ENCODE peak calls at places on chromosomes 7 and 10, in four cellular contexts. One of them, this sample, is unnamed.

GRCh38 chr10:101444058-101444457 is 90.1 kb downstream of the BTRC start:
- DNase-seq in pulmonary artery endothelial cell: no peak
- DNase-seq in stimulated activated CD8-positive, alpha-beta memory T cell treated with anti-CD3 and anti-CD28 coated beads, Interleukin-7, amount 100 ng/mL, for 24 hours: no peak
- DNase-seq in fibroblast of pulmonary artery: peak; percentile 37
- DNase-seq in this sample: peak; percentile 18

GRCh38 chr10:113056030-113056429 is 106.0 kb downstream of the TCF7L2 start:
- DNase-seq in pulmonary artery endothelial cell: no peak
- DNase-seq in stimulated activated CD8-positive, alpha-beta memory T cell treated with anti-CD3 and anti-CD28 coated beads, Interleukin-7, amount 100 ng/mL, for 24 hours: no peak
- DNase-seq in fibroblast of pulmonary artery: no peak
- DNase-seq in this sample: peak; percentile 74

GRCh38 chr10:43958964-43959363 is 310.3 kb upstream of the ZNF32 start:
- DNase-seq in pulmonary artery endothelial cell: no peak
- DNase-seq in stimulated activated CD8-positive, alpha-beta memory T cell treated with anti-CD3 and anti-CD28 coated beads, Interleukin-7, amount 100 ng/mL, for 24 hours: no peak
- DNase-seq in fibroblast of pulmonary artery: no peak
- DNase-seq in this sample: no peak

GRCh38 chr10:79244841-79245504 is 102.3 kb upstream of the PPIF start:
- DNase-seq in pulmonary artery endothelial cell: no peak
- DNase-seq in stimulated activated CD8-positive, alpha-beta memory T cell treated with anti-CD3 and anti-CD28 coated beads, Interleukin-7, amount 100 ng/mL, for 24 hours: no peak
- DNase-seq in fibroblast of pulmonary artery: no peak
- DNase-seq in this sample: peak; percentile 17

GRCh38 chr10:70678250-70678635 is 5.9 kb downstream of the ADAMTS14 start:
- DNase-seq in pulmonary artery endothelial cell: no peak
- DNase-seq in stimulated activated CD8-positive, alpha-beta memory T cell treated with anti-CD3 and anti-CD28 coated beads, Interleukin-7, amount 100 ng/mL, for 24 hours: no peak
- DNase-seq in fibroblast of pulmonary artery: no peak
- DNase-seq in this sample: no peak

GRCh38 chr10:122292376-122292775 is 21.3 kb downstream of the BTBD16 start:
- DNase-seq in pulmonary artery endothelial cell: no peak
- DNase-seq in stimulated activated CD8-positive, alpha-beta memory T cell treated with anti-CD3 and anti-CD28 coated beads, Interleukin-7, amount 100 ng/mL, for 24 hours: no peak
- DNase-seq in fibroblast of pulmonary artery: no peak
- DNase-seq in this sample: no peak

GRCh38 chr10:77504870-77505257 is 132.7 kb downstream of the KCNMA1 start:
- DNase-seq in pulmonary artery endothelial cell: no peak
- DNase-seq in stimulated activated CD8-positive, alpha-beta memory T cell treated with anti-CD3 and anti-CD28 coated beads, Interleukin-7, amount 100 ng/mL, for 24 hours: no peak
- DNase-seq in fibroblast of pulmonary artery: no peak
- DNase-seq in this sample: peak; percentile 57

GRCh38 chr7:93203496-93203895 is 22.8 kb downstream of the HEPACAM2 start:
- DNase-seq in pulmonary artery endothelial cell: no peak
- DNase-seq in stimulated activated CD8-positive, alpha-beta memory T cell treated with anti-CD3 and anti-CD28 coated beads, Interleukin-7, amount 100 ng/mL, for 24 hours: no peak
- DNase-seq in fibroblast of pulmonary artery: no peak
- DNase-seq in this sample: no peak

GRCh38 chr7:70710011-70710480 is 421.9 kb upstream of the GALNT17 start:
- DNase-seq in pulmonary artery endothelial cell: no peak
- DNase-seq in stimulated activated CD8-positive, alpha-beta memory T cell treated with anti-CD3 and anti-CD28 coated beads, Interleukin-7, amount 100 ng/mL, for 24 hours: no peak
- DNase-seq in fibroblast of pulmonary artery: peak; percentile 59
- DNase-seq in this sample: peak; percentile 43

GRCh38 chr7:101736077-101736476 is 81.3 kb upstream of the CUX1 start:
- DNase-seq in pulmonary artery endothelial cell: no peak
- DNase-seq in stimulated activated CD8-positive, alpha-beta memory T cell treated with anti-CD3 and anti-CD28 coated beads, Interleukin-7, amount 100 ng/mL, for 24 hours: no peak
- DNase-seq in fibroblast of pulmonary artery: no peak
- DNase-seq in this sample: no peak

GRCh38 chr10:118003146-118003545 is 43.6 kb downstream of the RAB11FIP2 start:
- DNase-seq in pulmonary artery endothelial cell: no peak
- DNase-seq in stimulated activated CD8-positive, alpha-beta memory T cell treated with anti-CD3 and anti-CD28 coated beads, Interleukin-7, amount 100 ng/mL, for 24 hours: no peak
- DNase-seq in fibroblast of pulmonary artery: no peak
- DNase-seq in this sample: no peak

GRCh38 chr10:108187396-108188012 is 1023.0 kb upstream of the SORCS1 start:
- DNase-seq in pulmonary artery endothelial cell: no peak
- DNase-seq in stimulated activated CD8-positive, alpha-beta memory T cell treated with anti-CD3 and anti-CD28 coated beads, Interleukin-7, amount 100 ng/mL, for 24 hours: no peak
- DNase-seq in fibroblast of pulmonary artery: no peak
- DNase-seq in this sample: no peak

GRCh38 chr7:82865856-82866255 is 296.8 kb downstream of the PCLO start:
- DNase-seq in pulmonary artery endothelial cell: no peak
- DNase-seq in stimulated activated CD8-positive, alpha-beta memory T cell treated with anti-CD3 and anti-CD28 coated beads, Interleukin-7, amount 100 ng/mL, for 24 hours: no peak
- DNase-seq in fibroblast of pulmonary artery: no peak
- DNase-seq in this sample: no peak

GRCh38 chr10:56880541-56880940 is 519.5 kb upstream of the ZWINT start:
- DNase-seq in pulmonary artery endothelial cell: no peak
- DNase-seq in stimulated activated CD8-positive, alpha-beta memory T cell treated with anti-CD3 and anti-CD28 coated beads, Interleukin-7, amount 100 ng/mL, for 24 hours: no peak
- DNase-seq in fibroblast of pulmonary artery: no peak
- DNase-seq in this sample: no peak

GRCh38 chr7:151057038-151057736 is 510 bp downstream of the CDK5 start:
- DNase-seq in pulmonary artery endothelial cell: no peak
- DNase-seq in stimulated activated CD8-positive, alpha-beta memory T cell treated with anti-CD3 and anti-CD28 coated beads, Interleukin-7, amount 100 ng/mL, for 24 hours: no peak
- DNase-seq in fibroblast of pulmonary artery: no peak
- DNase-seq in this sample: no peak

GRCh38 chr10:14859043-14859442 is 19.6 kb upstream of the SUV39H2 start:
- DNase-seq in pulmonary artery endothelial cell: no peak
- DNase-seq in stimulated activated CD8-positive, alpha-beta memory T cell treated with anti-CD3 and anti-CD28 coated beads, Interleukin-7, amount 100 ng/mL, for 24 hours: no peak
- DNase-seq in fibroblast of pulmonary artery: no peak
- DNase-seq in this sample: no peak

GRCh38 chr10:30940279-30940678 is 91.4 kb downstream of the ZNF438 start:
- DNase-seq in pulmonary artery endothelial cell: no peak
- DNase-seq in stimulated activated CD8-positive, alpha-beta memory T cell treated with anti-CD3 and anti-CD28 coated beads, Interleukin-7, amount 100 ng/mL, for 24 hours: no peak
- DNase-seq in fibroblast of pulmonary artery: peak; percentile 19
- DNase-seq in this sample: no peak

GRCh38 chr10:107487284-107487683 is 322.8 kb upstream of the SORCS1 start:
- DNase-seq in pulmonary artery endothelial cell: no peak
- DNase-seq in stimulated activated CD8-positive, alpha-beta memory T cell treated with anti-CD3 and anti-CD28 coated beads, Interleukin-7, amount 100 ng/mL, for 24 hours: no peak
- DNase-seq in fibroblast of pulmonary artery: no peak
- DNase-seq in this sample: peak; percentile 3

GRCh38 chr7:151978616-151979015 is 22.4 kb downstream of the GALNTL5 start:
- DNase-seq in pulmonary artery endothelial cell: no peak
- DNase-seq in stimulated activated CD8-positive, alpha-beta memory T cell treated with anti-CD3 and anti-CD28 coated beads, Interleukin-7, amount 100 ng/mL, for 24 hours: no peak
- DNase-seq in fibroblast of pulmonary artery: no peak
- DNase-seq in this sample: no peak

GRCh38 chr7:12423355-12423994 is 19.8 kb upstream of the VWDE start:
- DNase-seq in pulmonary artery endothelial cell: no peak
- DNase-seq in stimulated activated CD8-positive, alpha-beta memory T cell treated with anti-CD3 and anti-CD28 coated beads, Interleukin-7, amount 100 ng/mL, for 24 hours: no peak
- DNase-seq in fibroblast of pulmonary artery: peak; percentile 55
- DNase-seq in this sample: no peak

GRCh38 chr10:132360766-132361447 is 28.9 kb downstream of the LRRC27 start:
- DNase-seq in pulmonary artery endothelial cell: no peak
- DNase-seq in stimulated activated CD8-positive, alpha-beta memory T cell treated with anti-CD3 and anti-CD28 coated beads, Interleukin-7, amount 100 ng/mL, for 24 hours: peak; percentile 26
- DNase-seq in fibroblast of pulmonary artery: no peak
- DNase-seq in this sample: no peak

GRCh38 chr7:87590578-87590977 is 10.1 kb downstream of the ABCB1 start:
- DNase-seq in pulmonary artery endothelial cell: no peak
- DNase-seq in stimulated activated CD8-positive, alpha-beta memory T cell treated with anti-CD3 and anti-CD28 coated beads, Interleukin-7, amount 100 ng/mL, for 24 hours: no peak
- DNase-seq in fibroblast of pulmonary artery: no peak
- DNase-seq in this sample: no peak

GRCh38 chr10:124429576-124429975 is 10.9 kb upstream of the OAT start:
- DNase-seq in pulmonary artery endothelial cell: no peak
- DNase-seq in stimulated activated CD8-positive, alpha-beta memory T cell treated with anti-CD3 and anti-CD28 coated beads, Interleukin-7, amount 100 ng/mL, for 24 hours: no peak
- DNase-seq in fibroblast of pulmonary artery: no peak
- DNase-seq in this sample: no peak

GRCh38 chr7:2522780-2523433 is 3.3 kb downstream of the LFNG start:
- DNase-seq in pulmonary artery endothelial cell: no peak
- DNase-seq in stimulated activated CD8-positive, alpha-beta memory T cell treated with anti-CD3 and anti-CD28 coated beads, Interleukin-7, amount 100 ng/mL, for 24 hours: no peak
- DNase-seq in fibroblast of pulmonary artery: peak; percentile 79
- DNase-seq in this sample: no peak

GRCh38 chr7:13602036-13602435 is 387.4 kb downstream of the ETV1 start:
- DNase-seq in pulmonary artery endothelial cell: no peak
- DNase-seq in stimulated activated CD8-positive, alpha-beta memory T cell treated with anti-CD3 and anti-CD28 coated beads, Interleukin-7, amount 100 ng/mL, for 24 hours: no peak
- DNase-seq in fibroblast of pulmonary artery: no peak
- DNase-seq in this sample: no peak

GRCh38 chr10:130394832-130395231 is 258.6 kb downstream of the GLRX3 start:
- DNase-seq in pulmonary artery endothelial cell: no peak
- DNase-seq in stimulated activated CD8-positive, alpha-beta memory T cell treated with anti-CD3 and anti-CD28 coated beads, Interleukin-7, amount 100 ng/mL, for 24 hours: no peak
- DNase-seq in fibroblast of pulmonary artery: no peak
- DNase-seq in this sample: no peak

GRCh38 chr10:5563237-5563961 is 38.6 kb downstream of the CALML3 start:
- DNase-seq in pulmonary artery endothelial cell: no peak
- DNase-seq in stimulated activated CD8-positive, alpha-beta memory T cell treated with anti-CD3 and anti-CD28 coated beads, Interleukin-7, amount 100 ng/mL, for 24 hours: no peak
- DNase-seq in fibroblast of pulmonary artery: no peak
- DNase-seq in this sample: peak; percentile 46

GRCh38 chr7:132805766-132806165 is 229.5 kb upstream of the PLXNA4 start:
- DNase-seq in pulmonary artery endothelial cell: no peak
- DNase-seq in stimulated activated CD8-positive, alpha-beta memory T cell treated with anti-CD3 and anti-CD28 coated beads, Interleukin-7, amount 100 ng/mL, for 24 hours: no peak
- DNase-seq in fibroblast of pulmonary artery: no peak
- DNase-seq in this sample: no peak

GRCh38 chr10:21751341-21752310 is 217.6 kb downstream of the MLLT10 start:
- DNase-seq in pulmonary artery endothelial cell: no peak
- DNase-seq in stimulated activated CD8-positive, alpha-beta memory T cell treated with anti-CD3 and anti-CD28 coated beads, Interleukin-7, amount 100 ng/mL, for 24 hours: no peak
- DNase-seq in fibroblast of pulmonary artery: no peak
- DNase-seq in this sample: no peak

GRCh38 chr7:159017741-159018140 is 126.9 kb downstream of the VIPR2 start:
- DNase-seq in pulmonary artery endothelial cell: no peak
- DNase-seq in stimulated activated CD8-positive, alpha-beta memory T cell treated with anti-CD3 and anti-CD28 coated beads, Interleukin-7, amount 100 ng/mL, for 24 hours: no peak
- DNase-seq in fibroblast of pulmonary artery: no peak
- DNase-seq in this sample: no peak

GRCh38 chr10:132477398-132478340 is 59.9 kb upstream of the INPP5A start:
- DNase-seq in pulmonary artery endothelial cell: no peak
- DNase-seq in stimulated activated CD8-positive, alpha-beta memory T cell treated with anti-CD3 and anti-CD28 coated beads, Interleukin-7, amount 100 ng/mL, for 24 hours: no peak
- DNase-seq in fibroblast of pulmonary artery: no peak
- DNase-seq in this sample: no peak

GRCh38 chr10:26540601-26541000 is 102.5 kb downstream of the APBB1IP start:
- DNase-seq in pulmonary artery endothelial cell: no peak
- DNase-seq in stimulated activated CD8-positive, alpha-beta memory T cell treated with anti-CD3 and anti-CD28 coated beads, Interleukin-7, amount 100 ng/mL, for 24 hours: no peak
- DNase-seq in fibroblast of pulmonary artery: peak; percentile 6
- DNase-seq in this sample: no peak

GRCh38 chr10:89563861-89564478 is 28.6 kb upstream of the SLC16A12 start:
- DNase-seq in pulmonary artery endothelial cell: peak; percentile 5
- DNase-seq in stimulated activated CD8-positive, alpha-beta memory T cell treated with anti-CD3 and anti-CD28 coated beads, Interleukin-7, amount 100 ng/mL, for 24 hours: no peak
- DNase-seq in fibroblast of pulmonary artery: peak; percentile 72
- DNase-seq in this sample: peak; percentile 53

GRCh38 chr7:129845972-129846327 is 106.8 kb downstream of the UBE2H start:
- DNase-seq in pulmonary artery endothelial cell: no peak
- DNase-seq in stimulated activated CD8-positive, alpha-beta memory T cell treated with anti-CD3 and anti-CD28 coated beads, Interleukin-7, amount 100 ng/mL, for 24 hours: no peak
- DNase-seq in fibroblast of pulmonary artery: peak; percentile 65
- DNase-seq in this sample: peak; percentile 83

GRCh38 chr7:130400120-130400572 is 19.9 kb downstream of the CPA1 start:
- DNase-seq in pulmonary artery endothelial cell: no peak
- DNase-seq in stimulated activated CD8-positive, alpha-beta memory T cell treated with anti-CD3 and anti-CD28 coated beads, Interleukin-7, amount 100 ng/mL, for 24 hours: no peak
- DNase-seq in fibroblast of pulmonary artery: peak; percentile 44
- DNase-seq in this sample: no peak

GRCh38 chr7:127900735-127901685 is 130.2 kb downstream of the LRRC4 start:
- DNase-seq in pulmonary artery endothelial cell: no peak
- DNase-seq in stimulated activated CD8-positive, alpha-beta memory T cell treated with anti-CD3 and anti-CD28 coated beads, Interleukin-7, amount 100 ng/mL, for 24 hours: no peak
- DNase-seq in fibroblast of pulmonary artery: no peak
- DNase-seq in this sample: no peak

GRCh38 chr10:97651773-97652172 is 11.3 kb downstream of the PI4K2A start:
- DNase-seq in pulmonary artery endothelial cell: no peak
- DNase-seq in stimulated activated CD8-positive, alpha-beta memory T cell treated with anti-CD3 and anti-CD28 coated beads, Interleukin-7, amount 100 ng/mL, for 24 hours: no peak
- DNase-seq in fibroblast of pulmonary artery: no peak
- DNase-seq in this sample: peak; percentile 56

This sample was measured in mesenchymal stem cell.